ENCODE peak calls at places on chromosomes 16 and 17, in seven cellular contexts. E, I, H, Q, S, V and U are unnamed samples.

GRCh38 chr17:31308372-31308905 is 5.4 kb downstream of the EVI2B start:
- DNase-seq in E (no peak), I (no peak), H (no peak), Q (no peak), S (no peak), V (no peak), U (no peak)

GRCh38 chr17:34318474-34318873 is 761 bp upstream of the CCL8 start:
- DNase-seq in E (no peak), I (peak), H (no peak), Q (no peak), S (peak), V (no peak), U (peak)

GRCh38 chr17:35148144-35148543 is 527 bp downstream of the UNC45B start:
- DNase-seq in E (no peak), I (no peak), H (peak), Q (no peak), S (no peak), V (no peak), U (no peak)

GRCh38 chr17:56678249-56679144 is 85.0 kb downstream of the NOG start:
- DNase-seq in E (no peak), I (no peak), H (no peak), Q (no peak), S (no peak), V (no peak), U (peak)

GRCh38 chr17:9790889-9791876 is at the start of gene DHRS7C:
- DNase-seq in E (no peak), I (no peak), H (no peak), Q (peak), S (no peak), V (no peak), U (no peak)

GRCh38 chr16:29808219-29808900 is 2.0 kb downstream of the MAZ start:
- DNase-seq in E (no peak), I (no peak), H (no peak), Q (peak), S (no peak), V (no peak), U (peak)

GRCh38 chr16:3515897-3516296 is 15.1 kb downstream of the CLUAP1 start:
- DNase-seq in E (no peak), I (no peak), H (no peak), Q (no peak), S (no peak), V (no peak), U (no peak)

GRCh38 chr16:17835118-17835949 is 364.6 kb upstream of the XYLT1 start:
- DNase-seq in E (no peak), I (no peak), H (no peak), Q (no peak), S (no peak), V (peak), U (no peak)

GRCh38 chr16:86477642-86478041 is 32.7 kb upstream of the FOXF1 start:
- DNase-seq in E (no peak), I (no peak), H (no peak), Q (no peak), S (no peak), V (peak), U (no peak)

GRCh38 chr17:52178013-52178412 is 19.5 kb upstream of the CA10 start:
- DNase-seq in E (no peak), I (no peak), H (no peak), Q (no peak), S (no peak), V (no peak), U (no peak)

GRCh38 chr17:41547378-41547841 is 19.3 kb upstream of the KRT19 start:
- DNase-seq in E (no peak), I (no peak), H (no peak), Q (no peak), S (no peak), V (no peak), U (no peak)

GRCh38 chr16:27785307-27785678 is 235.3 kb downstream of the KATNIP start:
- DNase-seq in E (no peak), I (no peak), H (no peak), Q (no peak), S (no peak), V (no peak), U (no peak)

GRCh38 chr17:20086416-20087074 is 77.4 kb downstream of the SPECC1 start:
- DNase-seq in E (no peak), I (no peak), H (peak), Q (no peak), S (no peak), V (no peak), U (no peak)

GRCh38 chr16:19857593-19857992 is 27.1 kb downstream of the GPRC5B start:
- DNase-seq in E (no peak), I (no peak), H (no peak), Q (no peak), S (no peak), V (no peak), U (no peak)

GRCh38 chr16:11171757-11172299 is 84.2 kb downstream of the SOCS1 start:
- DNase-seq in E (no peak), I (no peak), H (no peak), Q (no peak), S (no peak), V (no peak), U (no peak)
- TF ChIP-seq CTCF in E (no peak), I (no peak), H (no peak), Q (no peak), S (no peak), V (no peak), U (no peak)

GRCh38 chr17:68057531-68057952 is 22.0 kb downstream of the KPNA2 start:
- DNase-seq in E (no peak), I (peak), H (peak), Q (no peak), S (peak), V (peak), U (peak)
- TF ChIP-seq CTCF in E (peak), I (peak), H (no peak), Q (peak), S (peak), V (peak), U (peak)

GRCh38 chr17:149231-149630 is 11.9 kb downstream of the SCGB1C2 start:
- DNase-seq in E (no peak), I (no peak), H (peak), Q (no peak), S (no peak), V (no peak), U (no peak)
- TF ChIP-seq CTCF in E (no peak), I (no peak), H (no peak), Q (no peak), S (no peak), V (no peak), U (no peak)

DNA sequence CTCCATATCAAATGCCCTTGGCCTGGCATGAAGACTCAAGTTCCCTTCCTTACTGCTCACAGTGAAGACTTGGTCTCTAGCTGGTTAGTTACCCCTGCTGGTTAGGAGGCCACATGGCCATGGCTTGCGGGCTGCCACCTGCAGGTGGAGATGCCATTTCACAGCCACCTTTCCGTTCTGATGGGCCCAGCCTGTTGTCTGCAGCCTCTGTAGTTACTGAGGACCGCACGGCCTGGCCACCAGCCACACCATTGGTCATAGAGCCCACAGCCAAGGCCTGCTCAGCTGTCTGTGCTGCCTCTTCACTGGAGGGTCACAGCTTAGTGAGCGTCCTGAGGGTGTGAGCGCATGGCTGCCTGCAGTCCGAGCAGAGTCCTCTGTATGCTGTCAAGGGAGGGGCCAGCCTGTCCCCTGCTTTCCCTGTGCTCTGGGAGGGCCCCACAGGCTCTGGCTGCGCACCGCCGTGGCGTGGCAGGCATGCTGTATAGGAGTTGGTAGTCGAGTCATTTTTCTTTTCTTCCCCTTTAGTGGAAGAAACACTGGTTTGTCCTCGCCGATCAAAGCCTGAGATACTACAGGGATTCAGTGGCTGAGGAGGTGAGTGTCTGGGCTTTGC is 59.2 kb downstream of the PLD6 start:
- DNase-seq in E (no peak), I (no peak), H (no peak), Q (peak), S (peak), V (no peak), U (peak)
- TF ChIP-seq CTCF in E (peak), I (peak), H (peak), Q (peak), S (peak), V (peak), U (peak)